ENCODE peak calls at places on chromosomes 5 and 9, in five cellular contexts. Q is NT2/D1, B is GM12878, U is HepG2, T is H1. Z is an unnamed sample.

GRCh38 chr9:16744386-16744785 is 126.1 kb downstream of the BNC2 start:
- DNase-seq in Q (no peak), B (no peak), U (no peak), T (no peak), Z (no peak)

GRCh38 chr5:66877843-66878242 is 281.6 kb downstream of the MAST4 start:
- DNase-seq in Q (no peak), B (no peak), U (no peak), T (no peak), Z (no peak)

GRCh38 chr5:103452666-103453065 is 109.9 kb downstream of the NUDT12 start:
- DNase-seq in Q (no peak), B (no peak), U (no peak), T (no peak), Z (no peak)

GRCh38 chr5:59713488-59713844 is 180.1 kb downstream of the PDE4D start:
- DNase-seq in Q (no peak), B (no peak), U (no peak), T (no peak), Z (no peak)

GRCh38 chr5:151664694-151665583 is 21.8 kb downstream of the SPARC start:
- DNase-seq in Q (no peak), B (no peak), U (no peak), T (no peak), Z (no peak)

GRCh38 chr5:60143912-60144311 is 250.4 kb upstream of the PDE4D start:
- DNase-seq in Q (no peak), B (no peak), U (peak), T (no peak), Z (no peak)

GRCh38 chr9:11064853-11065252 is 452.1 kb upstream of the PTPRD start:
- DNase-seq in Q (no peak), B (no peak), U (peak), T (no peak), Z (peak)

GRCh38 chr9:21001581-21001980 is 29.9 kb downstream of the HACD4 start:
- DNase-seq in Q (no peak), B (no peak), U (no peak), T (no peak), Z (no peak)

GRCh38 chr9:7284517-7284916 is 515.1 kb downstream of the DMAC1 start:
- DNase-seq in Q (peak), B (no peak), U (no peak), T (peak), Z (no peak)

GRCh38 chr9:135572233-135572632 is 10.7 kb downstream of the PAEP start:
- DNase-seq in Q (no peak), B (no peak), U (no peak), T (no peak), Z (no peak)

GRCh38 chr5:127519527-127519926 is 2.1 kb downstream of the PRRC1 start:
- DNase-seq in Q (no peak), B (no peak), U (no peak), T (no peak), Z (no peak)

GRCh38 chr5:140220032-140220697 is 45.2 kb downstream of the CYSTM1 start:
- DNase-seq in Q (peak), B (peak), U (no peak), T (no peak), Z (no peak)

GRCh38 chr5:138305797-138306196 is 25.8 kb downstream of the CDC25C start:
- DNase-seq in Q (no peak), B (no peak), U (peak), T (no peak), Z (no peak)

GRCh38 chr9:93958121-93958874 is 3.1 kb upstream of the BARX1 start:
- DNase-seq in Q (no peak), B (no peak), U (no peak), T (no peak), Z (no peak)

GRCh38 chr5:142982821-142983200 is 212.6 kb downstream of the ARHGAP26 start:
- DNase-seq in Q (no peak), B (no peak), U (no peak), T (no peak), Z (no peak)

GRCh38 chr5:2754621-2755370 is 3.3 kb upstream of the IRX2 start:
- DNase-seq in Q (no peak), B (no peak), U (no peak), T (no peak), Z (no peak)

GRCh38 chr9:98886691-98887229 is 56.9 kb upstream of the COL15A1 start:
- DNase-seq in Q (no peak), B (no peak), U (no peak), T (no peak), Z (no peak)

GRCh38 chr9:134656334-134657034 is 14.9 kb downstream of the COL5A1 start:
- DNase-seq in Q (no peak), B (no peak), U (no peak), T (no peak), Z (peak)

GRCh38 chr5:158133369-158133768 is 274.4 kb upstream of the CLINT1 start:
- DNase-seq in Q (no peak), B (no peak), U (no peak), T (no peak), Z (no peak)

GRCh38 chr5:151158287-151158661 is 695 bp upstream of the ANXA6 start:
- DNase-seq in Q (no peak), B (no peak), U (peak), T (no peak), Z (no peak)

GRCh38 chr9:124527781-124528180 is 20.6 kb upstream of the NR5A1 start:
- DNase-seq in Q (no peak), B (no peak), U (no peak), T (no peak), Z (no peak)

GRCh38 chr5:136054133-136054996 is 25.6 kb downstream of the TGFBI start:
- DNase-seq in Q (no peak), B (no peak), U (no peak), T (no peak), Z (no peak)

GRCh38 chr9:36894695-36895310 is 139.3 kb downstream of the PAX5 start:
- DNase-seq in Q (no peak), B (no peak), U (no peak), T (no peak), Z (no peak)

GRCh38 chr9:78288214-78288892 is 8.6 kb upstream of the PSAT1 start:
- DNase-seq in Q (no peak), B (no peak), U (peak), T (no peak), Z (no peak)

GRCh38 chr5:87195104-87195581 is 72.5 kb upstream of the RASA1 start:
- DNase-seq in Q (no peak), B (peak), U (no peak), T (no peak), Z (no peak)

GRCh38 chr9:87107072-87107471 is 159.8 kb upstream of the GAS1 start:
- DNase-seq in Q (peak), B (no peak), U (no peak), T (peak), Z (peak)

GRCh38 chr5:55064523-55064922 is 37.9 kb upstream of the GZMA start:
- DNase-seq in Q (no peak), B (no peak), U (no peak), T (no peak), Z (no peak)

GRCh38 chr5:55063220-55063863 is 39.1 kb upstream of the GZMA start:
- DNase-seq in Q (no peak), B (no peak), U (no peak), T (no peak), Z (no peak)

GRCh38 chr5:55063899-55064298 is 38.5 kb upstream of the GZMA start:
- DNase-seq in Q (no peak), B (no peak), U (no peak), T (no peak), Z (no peak)

GRCh38 chr5:55066278-55066677 is 36.2 kb upstream of the GZMA start:
- DNase-seq in Q (no peak), B (no peak), U (no peak), T (no peak), Z (no peak)

DNA sequence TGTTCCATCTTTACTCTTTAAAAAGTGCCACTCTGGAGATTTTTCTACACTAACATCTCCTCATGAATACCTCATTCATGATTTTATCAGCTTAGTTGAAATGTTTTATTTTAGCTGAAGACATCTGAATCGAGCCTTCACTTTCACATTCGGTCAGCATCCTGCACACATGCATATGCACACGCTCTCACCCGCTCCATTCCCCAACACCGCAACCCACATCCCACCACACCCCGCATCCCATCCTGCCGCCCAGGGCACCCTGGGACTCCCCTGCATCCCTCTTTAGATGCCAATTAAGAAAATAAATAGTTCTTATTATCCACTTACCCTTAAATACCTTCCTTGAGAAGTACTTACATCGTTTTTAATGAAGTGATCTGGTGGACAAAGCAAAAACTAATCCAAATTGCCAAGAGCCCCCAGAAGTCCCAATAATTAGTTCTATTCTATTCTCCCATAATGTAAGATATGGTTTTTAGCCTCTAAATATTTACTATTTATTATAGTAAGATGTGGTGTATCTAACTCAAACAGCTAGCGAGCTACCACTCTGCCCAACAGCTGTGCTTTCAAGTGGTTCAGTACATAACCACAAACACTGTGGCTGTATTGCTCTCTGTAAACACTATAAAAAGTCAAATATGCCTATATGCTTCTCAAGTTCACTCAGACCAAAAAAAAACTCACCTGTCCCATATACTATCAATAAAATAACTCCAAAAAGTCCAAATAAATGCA is 38.2 kb downstream of the GZMK start:
- DNase-seq in Q (no peak), B (no peak), U (no peak), T (no peak), Z (no peak)
- TF ChIP-seq SUZ12 in Q (no peak), B (no peak), U (no peak), T (no peak), Z (no peak)

GRCh38 chr5:168401880-168402279 is 84.4 kb upstream of the RARS1 start:
- DNase-seq in Q (no peak), B (no peak), U (no peak), T (no peak), Z (no peak)
- TF ChIP-seq SUZ12 in Q (no peak), B (no peak), U (no peak), T (no peak), Z (no peak)

GRCh38 chr5:108919591-108920326 is 172.1 kb downstream of the FER start:
- DNase-seq in Q (no peak), B (no peak), U (no peak), T (no peak), Z (no peak)

GRCh38 chr5:108917596-108917995 is 169.9 kb downstream of the FER start:
- DNase-seq in Q (no peak), B (no peak), U (no peak), T (no peak), Z (no peak)
- TF ChIP-seq SUZ12 in Q (no peak), B (no peak), U (no peak), T (no peak), Z (no peak)

GRCh38 chr9:130934246-130934645 is 4.8 kb downstream of the FIBCD1 start:
- DNase-seq in Q (no peak), B (no peak), U (no peak), T (no peak), Z (no peak)
- TF ChIP-seq SUZ12 in Q (no peak), B (no peak), U (no peak), T (no peak), Z (no peak)

DNA sequence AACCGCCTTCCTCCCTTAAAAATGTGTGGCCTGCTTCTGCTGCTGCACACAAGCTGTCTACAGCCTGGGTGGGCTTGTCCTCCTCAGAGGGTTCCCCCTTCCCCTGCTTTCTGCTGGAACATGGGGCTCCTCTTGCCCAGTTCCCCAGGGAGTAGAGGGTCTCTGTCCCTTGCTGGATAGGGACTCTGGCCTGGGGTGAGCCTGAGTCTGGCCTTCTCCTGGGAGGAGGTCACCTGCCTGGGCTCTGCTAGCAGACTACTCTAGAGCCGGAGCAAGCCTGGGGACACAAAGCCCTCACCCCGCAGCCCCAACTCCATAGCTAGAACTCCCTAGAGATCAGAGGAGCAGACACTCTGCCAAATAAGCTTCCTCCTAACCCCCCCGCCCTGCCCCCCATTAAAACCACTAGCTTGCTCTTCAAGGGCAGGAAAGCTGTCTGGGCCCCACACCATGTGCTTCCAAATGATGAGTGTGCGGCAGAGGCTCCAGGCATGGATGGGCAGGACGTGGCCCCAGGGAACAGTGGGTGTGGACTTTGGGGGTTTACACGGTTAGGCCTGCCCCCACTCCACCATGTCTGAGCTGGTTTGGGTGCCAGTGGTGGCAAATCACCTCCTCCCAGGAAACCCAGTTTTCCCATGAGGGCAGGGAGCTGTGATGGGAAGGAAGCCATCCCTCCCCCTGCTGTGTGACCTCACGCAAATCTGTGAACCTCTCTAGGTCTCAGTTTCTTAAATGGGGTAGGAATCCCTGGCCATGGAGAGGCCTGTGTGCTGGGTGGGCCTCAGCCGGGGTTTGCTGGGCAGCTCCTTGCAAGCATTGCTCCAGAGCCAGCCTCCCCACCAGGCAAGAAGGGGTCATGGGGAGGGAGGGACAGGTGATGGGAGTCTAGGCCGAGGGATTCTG is 10.1 kb downstream of the TCF7 start:
- DNase-seq in Q (no peak), B (no peak), U (no peak), T (no peak), Z (no peak)
- TF ChIP-seq SUZ12 in Q (no peak), B (no peak), U (no peak), T (no peak), Z (no peak)

GRCh38 chr5:20575515-20575914 is 587.5 kb upstream of the CDH18 start:
- DNase-seq in Q (no peak), B (no peak), U (no peak), T (no peak), Z (no peak)

GRCh38 chr5:20572560-20572959 is 584.6 kb upstream of the CDH18 start:
- DNase-seq in Q (no peak), B (no peak), U (no peak), T (no peak), Z (no peak)

GRCh38 chr5:20574576-20574975 is 586.6 kb upstream of the CDH18 start:
- DNase-seq in Q (no peak), B (no peak), U (no peak), T (no peak), Z (no peak)

DNA sequence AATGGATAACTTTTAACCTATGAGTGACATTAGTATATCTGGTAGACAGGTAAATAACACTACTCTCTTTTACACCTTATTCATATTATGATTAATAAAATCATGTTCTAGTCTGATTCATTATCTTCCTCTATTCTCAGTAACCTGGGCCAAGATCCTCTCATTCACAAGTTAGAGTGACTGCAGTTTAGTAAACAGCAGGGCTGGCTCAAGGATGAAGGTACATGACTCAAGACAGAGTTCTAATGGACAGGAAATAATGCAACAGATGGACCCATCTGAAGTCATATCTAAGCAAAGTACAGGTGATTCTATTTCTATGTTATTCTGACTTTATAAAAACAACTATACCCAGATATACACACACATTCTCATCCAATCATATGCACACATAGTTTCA is 582.5 kb upstream of the CDH18 start:
- DNase-seq in Q (no peak), B (no peak), U (no peak), T (no peak), Z (no peak)
- TF ChIP-seq SUZ12 in Q (no peak), B (no peak), U (no peak), T (no peak), Z (no peak)

DNA sequence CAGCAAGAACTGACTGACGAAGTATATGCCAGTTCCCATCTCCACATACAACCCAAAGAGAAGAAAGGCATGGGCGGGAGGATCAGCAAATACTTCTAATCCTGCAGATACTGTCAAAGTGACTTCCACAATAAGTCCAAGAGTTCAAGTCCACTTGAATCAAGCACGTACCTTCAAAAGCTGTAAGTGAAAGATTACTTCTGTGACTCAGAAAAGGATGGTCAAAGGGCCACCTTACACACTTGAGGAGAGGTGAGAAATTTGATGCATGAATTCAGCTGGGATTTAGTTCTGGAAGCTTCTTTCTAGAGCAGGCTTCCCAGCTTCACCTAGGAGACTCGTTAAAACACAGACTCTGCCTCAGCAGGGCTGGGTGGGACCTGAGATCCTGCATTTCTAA is 357.5 kb downstream of the GLIS3 start:
- DNase-seq in Q (no peak), B (no peak), U (no peak), T (no peak), Z (no peak)
- TF ChIP-seq SUZ12 in Q (no peak), B (no peak), U (no peak), T (no peak), Z (no peak)

GRCh38 chr9:116115731-116116353 is 37.7 kb upstream of the PAPPA start:
- DNase-seq in Q (no peak), B (no peak), U (no peak), T (no peak), Z (no peak)
- TF ChIP-seq SUZ12 in Q (no peak), B (no peak), U (no peak), T (no peak), Z (no peak)

Z was measured in HEK293T.